ENCODE peak calls at places on chromosomes 11 and 22, in four cellular contexts. L, Q, S and H are unnamed samples.
A peak's percentile ranks its signal among the peaks of the same experiment; 100 is the strongest.

GRCh38 chr22:47781024-47781423 is 1018.6 kb downstream of the TBC1D22A start:
- DNase-seq in L (no peak), Q (no peak), S (no peak), H (no peak)

GRCh38 chr11:26823963-26824362 is 102.1 kb upstream of the SLC5A12 start:
- DNase-seq in L (no peak), Q (no peak), S (no peak), H (no peak)

GRCh38 chr22:26617251-26618199 is at the start of gene CRYBB1:
- DNase-seq in L (no peak), Q (peak; percentile 79), S (peak; percentile 54), H (no peak)

GRCh38 chr11:65776196-65776595 is 4.6 kb downstream of the AP5B1 start:
- DNase-seq in L (no peak), Q (no peak), S (no peak), H (peak; percentile 79)

GRCh38 chr11:120774591-120775386 is 249.1 kb upstream of the TBCEL start:
- DNase-seq in L (no peak), Q (no peak), S (no peak), H (no peak)

GRCh38 chr22:37781434-37782059 is 26.2 kb upstream of the GCAT start:
- DNase-seq in L (peak; percentile 59), Q (no peak), S (no peak), H (no peak)

GRCh38 chr11:128157423-128158298 is 429.7 kb downstream of the ETS1 start:
- DNase-seq in L (peak; percentile 19), Q (peak; percentile 56), S (peak; percentile 22), H (no peak)

GRCh38 chr11:47389577-47390072 is 11.3 kb upstream of the SPI1 start:
- DNase-seq in L (no peak), Q (no peak), S (peak; percentile 6), H (peak; percentile 62)

GRCh38 chr11:69088676-69089146 is 40.0 kb downstream of the TPCN2 start:
- DNase-seq in L (peak; percentile 69), Q (peak; percentile 97), S (peak; percentile 92), H (peak; percentile 65)

GRCh38 chr11:92911478-92911877 is 58.0 kb upstream of the MTNR1B start:
- DNase-seq in L (no peak), Q (no peak), S (no peak), H (no peak)

GRCh38 chr22:26461188-26461810 is 22.3 kb downstream of the HPS4 start:
- DNase-seq in L (no peak), Q (peak; percentile 84), S (peak; percentile 52), H (no peak)

GRCh38 chr11:123251656-123252344 is 56.8 kb upstream of the CLMP start:
- DNase-seq in L (peak; percentile 72), Q (no peak), S (no peak), H (no peak)

GRCh38 chr11:35541621-35542375 is 16.4 kb upstream of the PAMR1 start:
- DNase-seq in L (no peak), Q (no peak), S (no peak), H (no peak)

GRCh38 chr22:19911540-19912235 is 29.9 kb upstream of the COMT start:
- DNase-seq in L (no peak), Q (no peak), S (no peak), H (no peak)

GRCh38 chr22:50035131-50035881 is 22.7 kb upstream of the IL17REL start:
- DNase-seq in L (no peak), Q (peak; percentile 24), S (no peak), H (peak; percentile 71)

GRCh38 chr22:43300891-43301676 is 42.1 kb downstream of the SCUBE1 start:
- DNase-seq in L (peak; percentile 60), Q (no peak), S (no peak), H (no peak)

GRCh38 chr22:35350539-35351503 is 30.1 kb upstream of the HMOX1 start:
- DNase-seq in L (peak; percentile 96), Q (peak; percentile 97), S (peak; percentile 87), H (peak; percentile 91)
- TF ChIP-seq EP300 in L (no peak), Q (no peak), S (no peak), H (no peak)

GRCh38 chr22:28958611-28959010 is 75.2 kb downstream of the ZNRF3 start:
- DNase-seq in L (no peak), Q (no peak), S (no peak), H (no peak)
- TF ChIP-seq EP300 in L (no peak), Q (no peak), S (no peak), H (no peak)

GRCh38 chr11:124656759-124657627 is 16.5 kb downstream of the SIAE start:
- DNase-seq in L (no peak), Q (peak; percentile 52), S (no peak), H (no peak)
- TF ChIP-seq EP300 in L (no peak), Q (no peak), S (no peak), H (no peak)

GRCh38 chr11:3073029-3073435 is 15.8 kb upstream of the CARS1 start:
- DNase-seq in L (no peak), Q (no peak), S (no peak), H (peak; percentile 53)
- TF ChIP-seq EP300 in L (no peak), Q (no peak), S (no peak), H (no peak)

GRCh38 chr11:86068951-86069407 is at the start of gene PICALM:
- DNase-seq in L (peak; percentile 97), Q (peak; percentile 97), S (peak; percentile 95), H (peak; percentile 100)
- TF ChIP-seq EP300 in L (peak; percentile 61), Q (peak; percentile 10), S (peak; percentile 62), H (peak; percentile 69)

DNA sequence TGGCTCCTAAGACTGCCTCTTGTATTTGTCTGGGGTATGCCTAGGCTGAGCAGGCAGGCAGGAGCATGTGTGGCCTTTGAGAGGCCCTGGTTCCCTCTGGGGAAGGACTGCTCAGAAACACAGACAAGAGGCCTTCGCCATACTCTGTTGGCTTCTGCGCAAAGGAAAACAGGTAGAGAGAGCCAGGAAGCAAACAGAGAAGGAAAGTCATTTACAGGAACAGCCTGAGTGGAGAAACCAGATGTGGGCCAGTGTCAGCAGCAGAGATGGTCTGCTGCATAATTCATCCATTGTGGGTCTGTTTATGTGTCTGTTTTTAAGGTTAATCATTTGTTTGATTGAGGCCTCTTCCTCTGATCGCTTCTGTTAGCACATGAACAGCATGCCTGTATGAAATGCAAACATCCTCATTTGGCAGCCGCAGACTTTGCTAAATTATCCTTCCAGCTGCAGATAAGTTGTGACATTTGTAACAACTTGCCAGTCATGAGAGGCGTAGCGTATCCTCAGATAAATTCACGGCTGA is 119.4 kb downstream of the GALNT18 start:
- DNase-seq in L (no peak), Q (peak; percentile 47), S (no peak), H (no peak)
- TF ChIP-seq EP300 in L (no peak), Q (no peak), S (no peak), H (no peak)

GRCh38 chr11:89503422-89503821 is 12.2 kb upstream of the NOX4 start:
- DNase-seq in L (no peak), Q (no peak), S (no peak), H (no peak)
- TF ChIP-seq EP300 in L (no peak), Q (no peak), S (no peak), H (no peak)

GRCh38 chr11:86191874-86192273 is 52.7 kb upstream of the EED start:
- DNase-seq in L (no peak), Q (no peak), S (no peak), H (no peak)

GRCh38 chr11:86192858-86193257 is 51.7 kb upstream of the EED start:
- DNase-seq in L (no peak), Q (no peak), S (no peak), H (no peak)

GRCh38 chr11:86196291-86196690 is 48.3 kb upstream of the EED start:
- DNase-seq in L (no peak), Q (no peak), S (no peak), H (no peak)

GRCh38 chr11:86194998-86195397 is 49.6 kb upstream of the EED start:
- DNase-seq in L (no peak), Q (no peak), S (no peak), H (no peak)

DNA sequence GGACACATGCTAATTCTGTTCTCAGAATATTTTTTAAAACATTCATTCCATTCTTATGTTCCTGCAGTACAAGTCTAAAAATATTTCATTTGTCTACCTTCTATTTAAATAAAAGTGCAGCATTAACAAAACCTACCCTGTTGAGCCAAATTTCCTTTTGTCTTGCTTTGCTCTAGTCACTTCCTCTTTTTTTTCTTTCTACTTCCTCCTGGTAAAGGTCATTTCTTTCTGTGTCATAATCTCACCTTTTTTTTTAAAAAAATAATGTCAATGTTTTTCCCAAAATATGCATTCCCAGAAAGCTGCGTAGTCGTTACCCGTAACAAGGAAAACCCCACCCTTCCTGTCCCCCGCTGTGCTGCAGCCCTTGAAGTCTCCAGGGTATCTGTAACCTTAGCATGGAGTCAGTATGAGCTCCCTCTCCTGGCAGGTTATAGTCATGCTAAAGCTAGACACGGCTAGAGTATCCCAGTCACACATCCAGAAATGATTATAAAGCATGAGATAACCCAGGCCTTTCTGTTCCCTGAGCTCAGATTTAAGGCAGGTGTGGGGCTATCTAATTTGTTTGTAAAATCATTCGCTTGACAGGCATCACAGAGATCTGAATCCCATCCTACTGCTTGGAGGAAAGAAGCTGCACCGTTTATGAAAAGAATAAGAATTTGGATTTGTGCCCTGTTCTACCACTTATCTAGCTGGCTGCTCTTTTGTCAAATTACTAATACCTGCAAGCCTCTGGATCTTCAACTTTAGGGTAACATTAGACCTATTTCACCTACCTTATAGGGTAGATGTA is 51.1 kb upstream of the EED start:
- DNase-seq in L (peak; percentile 28), Q (peak; percentile 72), S (peak; percentile 89), H (no peak)
- TF ChIP-seq EP300 in L (no peak), Q (no peak), S (peak; percentile 94), H (peak; percentile 53)